ENCODE peak calls at places on chromosomes 13 and 19, in eight cellular contexts. Y is Ammon's horn; K is stimulated activated CD4-positive, alpha-beta T cell treated with anti-CD3 and anti-CD28 coated beads, TNF-alpha, amount 100 ng/mL, for 48 hours; Z is EH; F is Kasumi-1; X is breast epithelium; E is OCI-M1; D is retinal pigment epithelial cell. M is an unnamed sample.

GRCh38 chr13:29196409-29197074 is 376.4 kb downstream of the MTUS2 start:
- DNase-seq in K (no peak), Z (no peak), X (no peak), F (no peak), E (no peak), D (no peak), Y (no peak), M (no peak)

GRCh38 chr19:8307400-8307964 is 676 bp downstream of the CD320 start:
- DNase-seq in E (no peak), Z (no peak), X (peak), F (no peak), D (no peak), K (no peak), Y (no peak), M (no peak)

GRCh38 chr13:37476874-37477273 is 121.7 kb downstream of the POSTN start:
- DNase-seq in F (no peak), Y (peak), D (no peak), E (no peak), X (no peak), K (no peak), Z (peak), M (peak)

GRCh38 chr19:32018014-32018413 is 327.4 kb upstream of the ZNF507 start:
- DNase-seq in D (peak), K (no peak), X (peak), Z (no peak), F (no peak), E (no peak), Y (peak), M (no peak)

GRCh38 chr19:1647664-1648155 is 4.7 kb downstream of the TCF3 start:
- DNase-seq in X (no peak), F (no peak), Z (no peak), E (no peak), D (no peak), Y (no peak), K (no peak), M (no peak)

GRCh38 chr19:1066748-1067340 is at the start of gene ARHGAP45:
- DNase-seq in F (peak), D (no peak), Z (no peak), Y (peak), X (no peak), K (no peak), E (peak), M (no peak)

GRCh38 chr19:19051478-19052213 is 12.1 kb upstream of the SLC25A42 start:
- DNase-seq in Z (no peak), F (no peak), E (no peak), K (no peak), Y (no peak), D (no peak), X (no peak), M (no peak)

GRCh38 chr19:41278478-41278877 is 14.3 kb downstream of the HNRNPUL1 start:
- DNase-seq in Y (no peak), K (no peak), Z (no peak), D (no peak), F (no peak), X (no peak), E (no peak), M (no peak)

GRCh38 chr19:52007805-52008557 is at the start of gene ZNF615:
- DNase-seq in D (peak), F (no peak), K (peak), Z (peak), X (peak), E (peak), Y (peak), M (peak)

GRCh38 chr13:30149248-30149647 is 158.1 kb downstream of the KATNAL1 start:
- DNase-seq in K (no peak), D (no peak), F (no peak), E (no peak), Y (no peak), Z (no peak), X (no peak), M (peak)

GRCh38 chr13:107928762-107929161 is 286.6 kb downstream of the LIG4 start:
- DNase-seq in Z (no peak), X (no peak), F (no peak), K (no peak), E (no peak), Y (no peak), D (no peak), M (no peak)

GRCh38 chr19:4375164-4375619 is 25.2 kb downstream of the SH3GL1 start:
- DNase-seq in D (no peak), Y (no peak), F (no peak), X (no peak), Z (peak), E (peak), K (no peak), M (peak)

GRCh38 chr13:77579971-77580370 is 44.5 kb downstream of the SCEL start:
- DNase-seq in E (no peak), F (no peak), D (no peak), K (no peak), Y (no peak), Z (no peak), X (no peak), M (no peak)

GRCh38 chr13:98565726-98566577 is 11.0 kb downstream of the STK24 start:
- DNase-seq in Y (no peak), D (no peak), Z (peak), K (no peak), F (peak), X (peak), E (no peak), M (no peak)

GRCh38 chr13:113458218-113459065 is 5.2 kb upstream of the ADPRHL1 start:
- DNase-seq in Y (no peak), F (peak), K (no peak), D (no peak), E (no peak), X (no peak), Z (peak), M (peak)

GRCh38 chr19:10975374-10976036 is 14.7 kb downstream of the SMARCA4 start:
- DNase-seq in X (no peak), Z (peak), K (no peak), Y (no peak), F (no peak), E (no peak), D (no peak), M (no peak)